ENCODE peak calls at places on chromosomes 2 and 18, in four cellular contexts. One of them, this sample, is unnamed.

GRCh38 chr2:43425659-43426058 is 170.2 kb downstream of the THADA start:
- DNase-seq in WTC11: no peak
- DNase-seq in GM12878: peak; percentile 87
- DNase-seq in SK-N-SH: no peak
- DNase-seq in this sample: no peak

GRCh38 chr2:143482316-143482715 is 353.1 kb downstream of the ARHGAP15 start:
- DNase-seq in WTC11: no peak
- DNase-seq in GM12878: no peak
- DNase-seq in SK-N-SH: no peak
- DNase-seq in this sample: no peak

GRCh38 chr18:3129053-3129864 is 90.5 kb downstream of the MYOM1 start:
- DNase-seq in WTC11: peak; percentile 90
- DNase-seq in GM12878: no peak
- DNase-seq in SK-N-SH: peak; percentile 84
- DNase-seq in this sample: peak; percentile 79

GRCh38 chr2:96359866-96360265 is 24.3 kb downstream of the NCAPH start:
- DNase-seq in WTC11: no peak
- DNase-seq in SK-N-SH: no peak
- DNase-seq in GM12878: no peak
- DNase-seq in this sample: no peak

GRCh38 chr2:196097864-196098660 is 29.4 kb upstream of the DNAH7 start:
- DNase-seq in SK-N-SH: no peak
- DNase-seq in GM12878: no peak
- DNase-seq in WTC11: no peak
- DNase-seq in this sample: no peak

GRCh38 chr2:109677815-109678580 is 63.8 kb downstream of the SOWAHC start:
- DNase-seq in GM12878: no peak
- DNase-seq in WTC11: no peak
- DNase-seq in SK-N-SH: no peak
- DNase-seq in this sample: no peak

GRCh38 chr2:84302513-84303412 is 156.3 kb downstream of the SUCLG1 start:
- DNase-seq in WTC11: peak; percentile 55
- DNase-seq in GM12878: peak; percentile 16
- DNase-seq in SK-N-SH: peak; percentile 64
- DNase-seq in this sample: peak; percentile 80

GRCh38 chr2:136407113-136407951 is 289.4 kb upstream of the CXCR4 start:
- DNase-seq in SK-N-SH: no peak
- DNase-seq in GM12878: no peak
- DNase-seq in WTC11: no peak
- DNase-seq in this sample: no peak

GRCh38 chr18:25561923-25562322 is 210.0 kb upstream of the ZNF521 start:
- DNase-seq in WTC11: peak; percentile 21
- DNase-seq in GM12878: no peak
- DNase-seq in SK-N-SH: peak; percentile 44
- DNase-seq in this sample: peak; percentile 37

GRCh38 chr2:216632952-216633615 is at the start of gene IGFBP2:
- DNase-seq in GM12878: no peak
- DNase-seq in WTC11: peak; percentile 84
- DNase-seq in SK-N-SH: peak; percentile 96
- DNase-seq in this sample: no peak

GRCh38 chr2:234355052-234355720 is 141.7 kb downstream of the ARL4C start:
- DNase-seq in WTC11: no peak
- DNase-seq in GM12878: no peak
- DNase-seq in SK-N-SH: no peak
- DNase-seq in this sample: no peak

GRCh38 chr2:138531913-138532312 is 30.3 kb downstream of the SPOPL start:
- DNase-seq in WTC11: no peak
- DNase-seq in GM12878: no peak
- DNase-seq in SK-N-SH: peak; percentile 6
- DNase-seq in this sample: no peak

GRCh38 chr2:39252888-39253518 is 9.2 kb upstream of the CDKL4 start:
- DNase-seq in WTC11: no peak
- DNase-seq in SK-N-SH: no peak
- DNase-seq in GM12878: no peak
- DNase-seq in this sample: no peak

GRCh38 chr2:25009954-25010353 is 31.9 kb upstream of the EFR3B start:
- DNase-seq in SK-N-SH: no peak
- DNase-seq in WTC11: no peak
- DNase-seq in GM12878: no peak
- DNase-seq in this sample: no peak

GRCh38 chr2:9247786-9248185 is 41.2 kb downstream of the ASAP2 start:
- DNase-seq in SK-N-SH: peak; percentile 81
- DNase-seq in GM12878: no peak
- DNase-seq in WTC11: no peak
- DNase-seq in this sample: no peak

GRCh38 chr2:216090369-216090786 is 8.7 kb downstream of the TMEM169 start:
- DNase-seq in SK-N-SH: no peak
- DNase-seq in GM12878: no peak
- DNase-seq in WTC11: no peak
- DNase-seq in this sample: no peak

GRCh38 chr2:36394804-36395203 is 39.2 kb downstream of the CRIM1 start:
- DNase-seq in GM12878: no peak
- DNase-seq in WTC11: no peak
- DNase-seq in SK-N-SH: no peak
- DNase-seq in this sample: no peak

GRCh38 chr2:200765995-200766660 is 45.6 kb upstream of the BZW1 start:
- DNase-seq in WTC11: no peak
- DNase-seq in SK-N-SH: no peak
- DNase-seq in GM12878: no peak
- DNase-seq in this sample: no peak

GRCh38 chr2:7116516-7116915 is 199.3 kb downstream of the RNF144A start:
- DNase-seq in GM12878: no peak
- DNase-seq in SK-N-SH: no peak
- DNase-seq in WTC11: no peak
- DNase-seq in this sample: no peak

GRCh38 chr2:236061497-236061896 is 106.7 kb downstream of the GBX2 start:
- DNase-seq in GM12878: no peak
- DNase-seq in SK-N-SH: no peak
- DNase-seq in WTC11: no peak
- DNase-seq in this sample: no peak

GRCh38 chr2:84931384-84931821 is 25.9 kb downstream of the TMSB10 start:
- DNase-seq in SK-N-SH: no peak
- DNase-seq in GM12878: peak; percentile 71
- DNase-seq in WTC11: no peak
- DNase-seq in this sample: no peak

GRCh38 chr2:8219631-8220393 is 462.0 kb upstream of the ID2 start:
- DNase-seq in WTC11: no peak
- DNase-seq in SK-N-SH: no peak
- DNase-seq in GM12878: no peak
- DNase-seq in this sample: no peak

GRCh38 chr2:46400041-46400440 is 79.3 kb upstream of the TMEM247 start:
- DNase-seq in GM12878: no peak
- DNase-seq in SK-N-SH: no peak
- DNase-seq in WTC11: no peak
- DNase-seq in this sample: no peak

GRCh38 chr2:25063876-25064660 is 22.2 kb downstream of the EFR3B start:
- DNase-seq in GM12878: peak; percentile 39
- DNase-seq in SK-N-SH: no peak
- DNase-seq in WTC11: no peak
- DNase-seq in this sample: no peak

GRCh38 chr18:69838620-69839411 is 108.9 kb downstream of the CD226 start:
- DNase-seq in SK-N-SH: peak; percentile 29
- DNase-seq in WTC11: peak; percentile 76
- DNase-seq in GM12878: peak; percentile 13
- DNase-seq in this sample: peak; percentile 67

GRCh38 chr2:144414324-144414845 is 105.5 kb downstream of the ZEB2 start:
- DNase-seq in GM12878: no peak
- DNase-seq in SK-N-SH: no peak
- DNase-seq in WTC11: no peak
- DNase-seq in this sample: no peak

GRCh38 chr2:201420442-201421113 is 30.7 kb downstream of the TRAK2 start:
- DNase-seq in SK-N-SH: no peak
- DNase-seq in GM12878: no peak
- DNase-seq in WTC11: no peak
- DNase-seq in this sample: no peak

GRCh38 chr18:725641-726040 is 13.2 kb upstream of the ENOSF1 start:
- DNase-seq in GM12878: no peak
- DNase-seq in SK-N-SH: no peak
- DNase-seq in WTC11: no peak
- DNase-seq in this sample: no peak

GRCh38 chr2:130872276-130873125 is 35.8 kb downstream of the ARHGEF4 start:
- DNase-seq in SK-N-SH: no peak
- DNase-seq in GM12878: no peak
- DNase-seq in WTC11: no peak
- DNase-seq in this sample: no peak

GRCh38 chr2:119387381-119388129 is 20.8 kb downstream of the DBI start:
- DNase-seq in GM12878: peak; percentile 59
- DNase-seq in WTC11: no peak
- DNase-seq in SK-N-SH: peak; percentile 22
- DNase-seq in this sample: peak; percentile 22

GRCh38 chr2:187319441-187320108 is 128.5 kb downstream of the CALCRL start:
- DNase-seq in GM12878: no peak
- DNase-seq in WTC11: no peak
- DNase-seq in SK-N-SH: no peak
- DNase-seq in this sample: no peak

GRCh38 chr2:15894459-15895144 is 45.7 kb upstream of the MYCN start:
- DNase-seq in SK-N-SH: no peak
- DNase-seq in GM12878: no peak
- DNase-seq in WTC11: no peak
- DNase-seq in this sample: no peak

GRCh38 chr2:176653856-176654443 is 384.7 kb downstream of the MTX2 start:
- DNase-seq in WTC11: peak; percentile 74
- DNase-seq in SK-N-SH: peak; percentile 61
- DNase-seq in GM12878: no peak
- DNase-seq in this sample: peak; percentile 58

GRCh38 chr2:208128136-208128535 is 1.5 kb downstream of the CRYGC start:
- DNase-seq in GM12878: no peak
- DNase-seq in SK-N-SH: no peak
- DNase-seq in WTC11: no peak
- DNase-seq in this sample: no peak

GRCh38 chr2:208134928-208135586 is 5.4 kb upstream of the CRYGC start:
- DNase-seq in SK-N-SH: no peak
- DNase-seq in GM12878: no peak
- DNase-seq in WTC11: no peak
- DNase-seq in this sample: no peak

GRCh38 chr2:208125242-208125641 is 918 bp upstream of the CRYGD start:
- DNase-seq in SK-N-SH: no peak
- DNase-seq in WTC11: no peak
- DNase-seq in GM12878: no peak
- DNase-seq in this sample: no peak

GRCh38 chr2:208127090-208127489 is 2.5 kb downstream of the CRYGC start:
- DNase-seq in WTC11: no peak
- DNase-seq in GM12878: no peak
- DNase-seq in SK-N-SH: no peak
- DNase-seq in this sample: no peak

GRCh38 chr2:208129804-208130712 is at the start of gene CRYGC:
- DNase-seq in WTC11: no peak
- DNase-seq in GM12878: no peak
- DNase-seq in SK-N-SH: peak; percentile 46
- DNase-seq in this sample: no peak
- TF ChIP-seq USF1 in WTC11: no peak
- TF ChIP-seq USF1 in GM12878: no peak
- TF ChIP-seq USF1 in SK-N-SH: no peak
- TF ChIP-seq USF1 in this sample: no peak

DNA sequence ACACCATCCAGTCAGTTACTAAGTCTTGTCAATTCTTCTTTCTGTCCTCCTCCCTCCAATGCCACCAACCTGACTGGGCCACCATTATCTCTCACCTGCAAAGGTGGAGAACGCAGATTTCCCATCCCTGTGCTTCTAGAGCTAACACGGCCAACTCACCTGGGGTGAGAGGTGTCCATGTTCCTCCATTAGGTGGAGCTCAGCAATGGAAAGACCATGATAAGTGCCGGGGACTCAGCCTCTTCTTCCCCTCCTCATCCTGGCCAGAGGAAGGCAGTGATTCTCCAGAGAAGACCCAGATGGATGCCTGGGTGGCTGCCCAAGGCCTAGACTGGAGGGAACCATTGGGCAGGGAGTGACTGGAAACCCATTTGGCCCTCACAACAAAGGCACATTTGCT is 48.1 kb upstream of the SLC1A4 start:
- DNase-seq in GM12878: no peak
- DNase-seq in SK-N-SH: no peak
- DNase-seq in WTC11: no peak
- DNase-seq in this sample: no peak
- TF ChIP-seq USF1 in GM12878: no peak
- TF ChIP-seq USF1 in SK-N-SH: no peak
- TF ChIP-seq USF1 in WTC11: no peak
- TF ChIP-seq USF1 in this sample: no peak

DNA sequence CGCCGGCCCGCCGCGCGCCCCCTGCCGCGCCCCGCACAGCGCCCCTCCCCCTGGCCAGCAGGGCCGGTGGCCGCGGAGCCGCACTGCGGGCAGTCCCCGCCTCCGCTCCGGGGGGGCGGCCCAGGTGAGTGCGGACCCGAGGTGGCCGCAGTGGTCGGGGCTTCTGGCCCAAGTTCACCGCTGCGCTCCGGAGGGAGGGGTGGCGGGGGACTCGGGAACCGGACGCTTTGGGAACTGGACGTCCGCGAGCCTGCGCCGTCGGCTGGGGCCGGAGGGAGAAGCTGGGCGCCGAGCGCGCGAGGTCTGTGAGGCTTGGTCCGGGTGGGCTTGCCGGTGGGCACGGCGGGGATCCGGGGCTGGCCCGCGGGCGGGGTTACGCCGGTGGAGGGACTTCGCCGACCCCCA is 587 bp upstream of the LDLRAD4 start:
- DNase-seq in GM12878: no peak
- DNase-seq in WTC11: peak; percentile 45
- DNase-seq in SK-N-SH: no peak
- DNase-seq in this sample: no peak
- TF ChIP-seq USF1 in GM12878: no peak
- TF ChIP-seq USF1 in WTC11: no peak
- TF ChIP-seq USF1 in SK-N-SH: no peak
- TF ChIP-seq USF1 in this sample: no peak

GRCh38 chr2:239640676-239641580 is 240.1 kb upstream of the HDAC4 start:
- DNase-seq in SK-N-SH: no peak
- DNase-seq in GM12878: no peak
- DNase-seq in WTC11: no peak
- DNase-seq in this sample: no peak
- TF ChIP-seq USF1 in SK-N-SH: no peak
- TF ChIP-seq USF1 in GM12878: no peak
- TF ChIP-seq USF1 in WTC11: no peak
- TF ChIP-seq USF1 in this sample: no peak